ENCODE peak calls at places on chromosomes 7 and 10, in five cellular contexts. One of them, this sample, is unnamed.
A peak's percentile ranks its signal among the peaks of the same experiment; 100 is the strongest.

GRCh38 chr7:139231513-139232376 is 708 bp downstream of the UBN2 start:
- DNase-seq in A549: peak; percentile 32
- DNase-seq in K562: peak; percentile 72
- DNase-seq in H1: peak; percentile 63
- DNase-seq in HepG2: peak; percentile 58
- DNase-seq in this sample: peak; percentile 6

GRCh38 chr7:156747718-156748117 is 107.1 kb downstream of the RNF32 start:
- DNase-seq in A549: no peak
- DNase-seq in HepG2: peak; percentile 80
- DNase-seq in H1: no peak
- DNase-seq in K562: no peak
- DNase-seq in this sample: no peak

GRCh38 chr7:131219277-131220041 is 108.2 kb upstream of the MKLN1 start:
- DNase-seq in A549: no peak
- DNase-seq in K562: no peak
- DNase-seq in HepG2: peak; percentile 37
- DNase-seq in H1: no peak
- DNase-seq in this sample: no peak

GRCh38 chr10:68105820-68106219 is 3.5 kb upstream of the MYPN start:
- DNase-seq in HepG2: no peak
- DNase-seq in K562: no peak
- DNase-seq in A549: no peak
- DNase-seq in H1: no peak
- DNase-seq in this sample: peak; percentile 78

GRCh38 chr7:155308330-155309020 is 10.8 kb downstream of the INSIG1 start:
- DNase-seq in HepG2: no peak
- DNase-seq in A549: no peak
- DNase-seq in H1: no peak
- DNase-seq in K562: no peak
- DNase-seq in this sample: no peak

GRCh38 chr10:102919237-102919959 is 1.3 kb downstream of the CNNM2 start:
- DNase-seq in H1: peak; percentile 66
- DNase-seq in HepG2: peak; percentile 18
- DNase-seq in A549: no peak
- DNase-seq in K562: no peak
- DNase-seq in this sample: peak; percentile 25

GRCh38 chr7:37832194-37832593 is 16.2 kb upstream of the NME8 start:
- DNase-seq in A549: peak; percentile 72
- DNase-seq in HepG2: no peak
- DNase-seq in K562: no peak
- DNase-seq in H1: no peak
- DNase-seq in this sample: no peak

GRCh38 chr7:79130715-79131114 is 322.8 kb downstream of the MAGI2 start:
- DNase-seq in A549: no peak
- DNase-seq in H1: no peak
- DNase-seq in HepG2: no peak
- DNase-seq in K562: no peak
- DNase-seq in this sample: no peak

GRCh38 chr7:23285657-23286646 is 13.2 kb upstream of the MALSU1 start:
- DNase-seq in A549: peak; percentile 18
- DNase-seq in K562: peak; percentile 44
- DNase-seq in H1: no peak
- DNase-seq in HepG2: no peak
- DNase-seq in this sample: no peak

GRCh38 chr10:42476101-42476500 is 162.3 kb downstream of the ZNF33B start:
- DNase-seq in H1: no peak
- DNase-seq in A549: no peak
- DNase-seq in K562: peak; percentile 9
- DNase-seq in HepG2: no peak
- DNase-seq in this sample: no peak

GRCh38 chr10:125057158-125058001 is 103.0 kb downstream of the CTBP2 start:
- DNase-seq in K562: peak; percentile 14
- DNase-seq in H1: no peak
- DNase-seq in HepG2: no peak
- DNase-seq in A549: no peak
- DNase-seq in this sample: peak; percentile 99

GRCh38 chr10:50510517-50511473 is 113.0 kb downstream of the SGMS1 start:
- DNase-seq in HepG2: no peak
- DNase-seq in A549: no peak
- DNase-seq in H1: no peak
- DNase-seq in K562: no peak
- DNase-seq in this sample: no peak

GRCh38 chr10:75651452-75651851 is 220.0 kb downstream of the LRMDA start:
- DNase-seq in H1: no peak
- DNase-seq in A549: peak; percentile 33
- DNase-seq in HepG2: peak; percentile 13
- DNase-seq in K562: no peak
- DNase-seq in this sample: no peak

GRCh38 chr10:114925675-114926204 is 12.3 kb upstream of the TRUB1 start:
- DNase-seq in K562: no peak
- DNase-seq in HepG2: no peak
- DNase-seq in A549: no peak
- DNase-seq in H1: no peak
- DNase-seq in this sample: peak; percentile 41

GRCh38 chr7:3747452-3747851 is 446.4 kb downstream of the SDK1 start:
- DNase-seq in HepG2: no peak
- DNase-seq in K562: no peak
- DNase-seq in H1: no peak
- DNase-seq in A549: no peak
- DNase-seq in this sample: no peak

GRCh38 chr7:101557421-101557820 is 71.7 kb downstream of the MYL10 start:
- DNase-seq in H1: no peak
- DNase-seq in A549: no peak
- DNase-seq in HepG2: no peak
- DNase-seq in K562: no peak
- DNase-seq in this sample: no peak

GRCh38 chr7:20778063-20778721 is 8.5 kb downstream of the SP8 start:
- DNase-seq in H1: peak; percentile 91
- DNase-seq in HepG2: no peak
- DNase-seq in K562: peak; percentile 37
- DNase-seq in A549: peak; percentile 37
- DNase-seq in this sample: no peak

GRCh38 chr10:116741391-116742351 is 695 bp downstream of the HSPA12A start:
- DNase-seq in HepG2: no peak
- DNase-seq in K562: peak; percentile 9
- DNase-seq in A549: no peak
- DNase-seq in H1: peak; percentile 61
- DNase-seq in this sample: no peak

GRCh38 chr10:132044803-132045202 is 20.9 kb upstream of the JAKMIP3 start:
- DNase-seq in K562: no peak
- DNase-seq in HepG2: no peak
- DNase-seq in A549: no peak
- DNase-seq in H1: no peak
- DNase-seq in this sample: no peak

GRCh38 chr7:142611566-142612250 is 137.6 kb upstream of the PRSS1 start:
- DNase-seq in K562: no peak
- DNase-seq in A549: no peak
- DNase-seq in H1: no peak
- DNase-seq in HepG2: no peak
- DNase-seq in this sample: no peak

GRCh38 chr10:114876169-114876568 is 54.6 kb downstream of the FHIP2A start:
- DNase-seq in H1: no peak
- DNase-seq in K562: no peak
- DNase-seq in HepG2: peak; percentile 62
- DNase-seq in A549: peak; percentile 12
- DNase-seq in this sample: no peak

GRCh38 chr7:93921607-93922446 is at the start of gene GNG11:
- DNase-seq in K562: no peak
- DNase-seq in H1: peak; percentile 75
- DNase-seq in HepG2: no peak
- DNase-seq in A549: peak; percentile 79
- DNase-seq in this sample: peak; percentile 66

GRCh38 chr7:151895008-151895661 is 18.2 kb upstream of the PRKAG2 start:
- DNase-seq in H1: no peak
- DNase-seq in A549: no peak
- DNase-seq in HepG2: no peak
- DNase-seq in K562: no peak
- DNase-seq in this sample: no peak

GRCh38 chr10:100482834-100483185 is 20.0 kb downstream of the WNT8B start:
- DNase-seq in K562: no peak
- DNase-seq in A549: no peak
- DNase-seq in HepG2: no peak
- DNase-seq in H1: no peak
- DNase-seq in this sample: no peak

GRCh38 chr7:104951546-104951945 is 62.5 kb upstream of the KMT2E start:
- DNase-seq in K562: no peak
- DNase-seq in HepG2: no peak
- DNase-seq in H1: no peak
- DNase-seq in A549: no peak
- DNase-seq in this sample: peak; percentile 73

GRCh38 chr7:134420509-134421125 is 38.3 kb downstream of the AKR1B1 start:
- DNase-seq in A549: peak; percentile 88
- DNase-seq in HepG2: peak; percentile 61
- DNase-seq in H1: peak; percentile 65
- DNase-seq in K562: peak; percentile 71
- DNase-seq in this sample: peak; percentile 55

GRCh38 chr7:148501707-148502139 is 88.8 kb upstream of the C7orf33 start:
- DNase-seq in H1: peak; percentile 62
- DNase-seq in A549: no peak
- DNase-seq in HepG2: no peak
- DNase-seq in K562: no peak
- DNase-seq in this sample: no peak

GRCh38 chr7:50331564-50332208 is 27.2 kb downstream of the IKZF1 start:
- DNase-seq in H1: no peak
- DNase-seq in HepG2: no peak
- DNase-seq in K562: no peak
- DNase-seq in A549: no peak
- DNase-seq in this sample: no peak

GRCh38 chr10:120184547-120185337 is 272.3 kb upstream of the PLPP4 start:
- DNase-seq in H1: no peak
- DNase-seq in HepG2: no peak
- DNase-seq in K562: no peak
- DNase-seq in A549: no peak
- DNase-seq in this sample: no peak

GRCh38 chr10:63114031-63114814 is 18.9 kb upstream of the NRBF2 start:
- DNase-seq in HepG2: peak; percentile 72
- DNase-seq in H1: no peak
- DNase-seq in A549: peak; percentile 58
- DNase-seq in K562: no peak
- DNase-seq in this sample: peak; percentile 88

GRCh38 chr7:79293655-79294142 is 159.8 kb downstream of the MAGI2 start:
- DNase-seq in HepG2: peak; percentile 86
- DNase-seq in H1: no peak
- DNase-seq in K562: no peak
- DNase-seq in A549: peak; percentile 96
- DNase-seq in this sample: peak; percentile 72

GRCh38 chr10:52146766-52147165 is 167.3 kb upstream of the DKK1 start:
- DNase-seq in K562: no peak
- DNase-seq in A549: peak; percentile 4
- DNase-seq in H1: no peak
- DNase-seq in HepG2: no peak
- DNase-seq in this sample: peak; percentile 59

GRCh38 chr10:129954916-129955315 is 9.2 kb downstream of the EBF3 start:
- DNase-seq in H1: no peak
- DNase-seq in HepG2: no peak
- DNase-seq in A549: no peak
- DNase-seq in K562: no peak
- DNase-seq in this sample: no peak

GRCh38 chr10:17386616-17387075 is 67.7 kb downstream of the ST8SIA6 start:
- DNase-seq in A549: no peak
- DNase-seq in K562: peak; percentile 66
- DNase-seq in H1: no peak
- DNase-seq in HepG2: no peak
- DNase-seq in this sample: no peak

GRCh38 chr7:137399827-137400823 is 56.6 kb upstream of the PTN start:
- DNase-seq in H1: no peak
- DNase-seq in HepG2: no peak
- DNase-seq in K562: no peak
- DNase-seq in A549: no peak
- DNase-seq in this sample: peak; percentile 74

GRCh38 chr7:113394856-113395255 is 276.5 kb upstream of the SMIM30 start:
- DNase-seq in K562: no peak
- DNase-seq in A549: no peak
- DNase-seq in HepG2: no peak
- DNase-seq in H1: peak; percentile 66
- DNase-seq in this sample: no peak

GRCh38 chr7:114854369-114854768 is 67.5 kb upstream of the MDFIC start:
- DNase-seq in HepG2: no peak
- DNase-seq in A549: no peak
- DNase-seq in K562: no peak
- DNase-seq in H1: no peak
- DNase-seq in this sample: no peak

GRCh38 chr7:106597014-106597413 is 63.9 kb downstream of the CCDC71L start:
- DNase-seq in A549: no peak
- DNase-seq in H1: no peak
- DNase-seq in K562: no peak
- DNase-seq in HepG2: no peak
- DNase-seq in this sample: no peak

GRCh38 chr10:24262929-24263653 is 54.2 kb downstream of the KIAA1217 start:
- DNase-seq in HepG2: no peak
- DNase-seq in A549: no peak
- DNase-seq in H1: no peak
- DNase-seq in K562: no peak
- DNase-seq in this sample: no peak

GRCh38 chr10:91590142-91590903 is 42.5 kb downstream of the PPP1R3C start:
- DNase-seq in A549: peak; percentile 96
- DNase-seq in H1: no peak
- DNase-seq in HepG2: no peak
- DNase-seq in K562: no peak
- DNase-seq in this sample: peak; percentile 92
- TF ChIP-seq MAFK in A549: peak; percentile 30
- TF ChIP-seq MAFK in H1: no peak
- TF ChIP-seq MAFK in HepG2: no peak
- TF ChIP-seq MAFK in K562: no peak
- TF ChIP-seq MAFK in this sample: no peak

DNA sequence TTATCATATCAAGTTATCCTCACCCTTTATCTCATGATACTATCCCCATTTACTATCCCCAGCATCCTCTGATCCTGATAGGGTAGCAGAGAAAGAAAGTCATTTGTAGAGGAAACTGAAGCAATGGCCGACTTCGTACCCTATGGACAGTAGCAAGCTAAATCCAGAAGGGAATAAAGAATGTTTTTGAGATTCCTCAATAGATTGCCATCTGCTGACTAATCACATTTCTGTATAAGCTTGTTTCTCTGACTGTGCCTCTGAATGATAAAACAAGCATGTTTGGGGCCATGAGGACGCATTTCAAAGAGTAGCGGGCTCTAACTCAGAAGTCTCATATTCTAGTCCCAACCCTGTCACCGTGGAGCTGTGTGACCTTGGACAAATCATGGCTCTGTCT is 13.2 kb upstream of the FAM107B start:
- DNase-seq in A549: no peak
- DNase-seq in K562: no peak
- DNase-seq in HepG2: no peak
- DNase-seq in H1: no peak
- DNase-seq in this sample: no peak
- TF ChIP-seq USF2 in A549: no peak
- TF ChIP-seq USF2 in K562: no peak
- TF ChIP-seq USF2 in HepG2: no peak
- TF ChIP-seq USF2 in H1: no peak
- TF ChIP-seq USF2 in this sample: no peak

GRCh38 chr10:33122014-33122788 is 164.2 kb upstream of the ITGB1 start:
- DNase-seq in HepG2: no peak
- DNase-seq in K562: no peak
- DNase-seq in A549: peak; percentile 29
- DNase-seq in H1: no peak
- DNase-seq in this sample: peak; percentile 94
- H3K4me3 ChIP-seq in HepG2: no peak overlapping the region
- H3K4me3 ChIP-seq in K562: no peak overlapping the region
- H3K4me3 ChIP-seq in A549: no peak overlapping the region
- H3K4me3 ChIP-seq in H1: no peak overlapping the region
- H3K4me3 ChIP-seq in this sample: no peak overlapping the region

GRCh38 chr10:43689955-43690771 is 41.5 kb upstream of the ZNF32 start:
- DNase-seq in K562: peak; percentile 92
- DNase-seq in A549: peak; percentile 82
- DNase-seq in HepG2: peak; percentile 27
- DNase-seq in H1: peak; percentile 96
- DNase-seq in this sample: peak; percentile 72
- TF ChIP-seq MAFK in K562: no peak
- TF ChIP-seq MAFK in A549: no peak
- TF ChIP-seq MAFK in HepG2: no peak
- TF ChIP-seq MAFK in H1: no peak
- TF ChIP-seq MAFK in this sample: no peak